ENCODE peak calls at places on chromosomes 6 and 20, in five cellular contexts. One of them, this sample, is unnamed.

GRCh38 chr6:118859517-118860064 is 34.4 kb upstream of the ASF1A start:
- DNase-seq in choroid plexus epithelial cell: no peak
- DNase-seq in left ventricle myocardium inferior: no peak
- DNase-seq in ascending aorta: no peak
- DNase-seq in mammary epithelial cell: no peak
- DNase-seq in this sample: no peak

GRCh38 chr6:36123270-36124139 is 6.8 kb upstream of the MAPK13 start:
- DNase-seq in left ventricle myocardium inferior: peak
- DNase-seq in ascending aorta: peak
- DNase-seq in mammary epithelial cell: peak
- DNase-seq in choroid plexus epithelial cell: peak
- DNase-seq in this sample: peak

GRCh38 chr6:46452312-46452917 is 38.8 kb downstream of the RCAN2 start:
- DNase-seq in ascending aorta: no peak
- DNase-seq in choroid plexus epithelial cell: no peak
- DNase-seq in left ventricle myocardium inferior: no peak
- DNase-seq in mammary epithelial cell: peak
- DNase-seq in this sample: no peak

GRCh38 chr20:64009811-64010387 is 26.1 kb upstream of the C20orf204 start:
- DNase-seq in ascending aorta: no peak
- DNase-seq in choroid plexus epithelial cell: no peak
- DNase-seq in mammary epithelial cell: no peak
- DNase-seq in left ventricle myocardium inferior: no peak
- DNase-seq in this sample: no peak

GRCh38 chr6:138219398-138219797 is 1.1 kb upstream of the PBOV1 start:
- DNase-seq in left ventricle myocardium inferior: no peak
- DNase-seq in ascending aorta: no peak
- DNase-seq in mammary epithelial cell: no peak
- DNase-seq in choroid plexus epithelial cell: no peak
- DNase-seq in this sample: no peak

GRCh38 chr20:62926229-62927127 is at the start of gene DIDO1:
- DNase-seq in mammary epithelial cell: peak
- DNase-seq in choroid plexus epithelial cell: peak
- DNase-seq in ascending aorta: peak
- DNase-seq in left ventricle myocardium inferior: peak
- DNase-seq in this sample: peak

GRCh38 chr6:48658910-48659309 is 547.9 kb upstream of the PTCHD4 start:
- DNase-seq in left ventricle myocardium inferior: no peak
- DNase-seq in mammary epithelial cell: no peak
- DNase-seq in ascending aorta: no peak
- DNase-seq in choroid plexus epithelial cell: no peak
- DNase-seq in this sample: no peak

GRCh38 chr6:45911691-45912090 is 104.0 kb downstream of the CLIC5 start:
- DNase-seq in left ventricle myocardium inferior: no peak
- DNase-seq in choroid plexus epithelial cell: no peak
- DNase-seq in ascending aorta: no peak
- DNase-seq in mammary epithelial cell: no peak
- DNase-seq in this sample: no peak

GRCh38 chr20:20184711-20185110 is 132.4 kb downstream of the CFAP61 start:
- DNase-seq in ascending aorta: no peak
- DNase-seq in mammary epithelial cell: no peak
- DNase-seq in choroid plexus epithelial cell: no peak
- DNase-seq in left ventricle myocardium inferior: no peak
- DNase-seq in this sample: no peak

DNA sequence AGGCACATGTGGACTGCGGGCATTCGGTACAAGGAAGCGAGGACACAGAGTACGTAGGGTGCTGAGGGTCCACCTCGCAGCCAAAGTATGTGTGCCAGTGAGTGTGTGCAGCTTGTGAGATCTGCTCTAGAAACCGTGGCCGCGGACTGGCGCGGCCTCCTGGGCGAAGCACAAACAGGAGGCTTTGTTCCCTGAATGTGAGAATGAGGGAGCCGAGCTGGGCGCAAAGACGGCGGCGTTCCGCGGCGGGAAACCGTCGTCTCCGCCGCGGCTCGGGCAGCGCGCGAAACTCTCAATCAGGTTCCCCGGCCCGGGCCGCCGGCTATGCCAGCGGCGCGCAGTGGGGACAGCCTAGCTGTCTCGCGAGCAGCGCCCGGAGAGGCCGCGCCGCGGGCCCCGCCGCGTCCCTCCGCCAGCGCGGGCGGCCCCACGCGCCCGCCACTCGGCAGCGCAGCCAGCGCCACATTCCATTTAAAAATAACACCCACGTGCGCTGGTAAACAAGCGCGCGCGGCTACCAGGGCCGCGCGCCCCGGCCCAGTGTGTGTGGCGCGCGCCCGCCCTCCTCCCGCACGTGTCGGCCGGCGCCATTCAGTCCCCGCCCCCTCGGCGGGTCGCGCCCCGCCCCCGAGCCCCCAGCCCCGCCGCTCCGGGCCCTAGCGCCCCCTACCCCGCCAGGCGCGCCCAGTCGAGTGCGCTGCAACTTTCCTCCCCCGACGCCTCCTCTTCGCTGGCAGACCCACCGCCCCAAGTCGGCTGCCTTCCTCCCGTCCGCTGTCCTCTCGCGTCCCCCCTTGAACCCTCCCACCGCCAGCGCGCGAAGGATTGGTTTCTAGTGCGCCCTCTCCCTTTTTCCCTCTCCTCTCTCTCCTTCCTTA is 3.0 kb upstream of the FOXO3 start:
- DNase-seq in mammary epithelial cell: peak
- DNase-seq in left ventricle myocardium inferior: peak
- DNase-seq in ascending aorta: peak
- DNase-seq in choroid plexus epithelial cell: peak
- DNase-seq in this sample: no peak
- TF ChIP-seq CTCF in mammary epithelial cell: no peak
- TF ChIP-seq CTCF in left ventricle myocardium inferior: no peak
- TF ChIP-seq CTCF in ascending aorta: no peak
- TF ChIP-seq CTCF in choroid plexus epithelial cell: no peak
- TF ChIP-seq CTCF in this sample: no peak

GRCh38 chr20:57593134-57593886 is 26.9 kb downstream of the ZBP1 start:
- DNase-seq in left ventricle myocardium inferior: no peak
- DNase-seq in mammary epithelial cell: no peak
- DNase-seq in choroid plexus epithelial cell: no peak
- DNase-seq in ascending aorta: no peak
- DNase-seq in this sample: no peak
- H3K4me3 ChIP-seq in left ventricle myocardium inferior: no peak
- H3K4me3 ChIP-seq in mammary epithelial cell: no peak
- H3K4me3 ChIP-seq in choroid plexus epithelial cell: no peak
- H3K4me3 ChIP-seq in ascending aorta: no peak
- H3K4me3 ChIP-seq in this sample: no peak

GRCh38 chr6:41071501-41071922 is 644 bp downstream of the OARD1 start:
- DNase-seq in ascending aorta: no peak
- DNase-seq in choroid plexus epithelial cell: no peak
- DNase-seq in mammary epithelial cell: no peak
- DNase-seq in left ventricle myocardium inferior: no peak
- DNase-seq in this sample: no peak
- TF ChIP-seq CTCF in ascending aorta: no peak
- TF ChIP-seq CTCF in choroid plexus epithelial cell: peak
- TF ChIP-seq CTCF in mammary epithelial cell: no peak
- TF ChIP-seq CTCF in left ventricle myocardium inferior: no peak
- TF ChIP-seq CTCF in this sample: no peak

GRCh38 chr6:166997348-166997747 is 1.8 kb upstream of the CEP43 start:
- DNase-seq in ascending aorta: no peak
- DNase-seq in choroid plexus epithelial cell: no peak
- DNase-seq in left ventricle myocardium inferior: no peak
- DNase-seq in mammary epithelial cell: no peak
- DNase-seq in this sample: no peak
- H3K4me3 ChIP-seq in ascending aorta: peak
- H3K4me3 ChIP-seq in choroid plexus epithelial cell: peak
- H3K4me3 ChIP-seq in left ventricle myocardium inferior: peak
- H3K4me3 ChIP-seq in mammary epithelial cell: no peak
- H3K4me3 ChIP-seq in this sample: peak

GRCh38 chr20:2093200-2093781 is 8.3 kb upstream of the STK35 start:
- DNase-seq in choroid plexus epithelial cell: no peak
- DNase-seq in left ventricle myocardium inferior: no peak
- DNase-seq in mammary epithelial cell: peak
- DNase-seq in ascending aorta: no peak
- DNase-seq in this sample: no peak
- TF ChIP-seq CTCF in choroid plexus epithelial cell: peak
- TF ChIP-seq CTCF in left ventricle myocardium inferior: peak
- TF ChIP-seq CTCF in mammary epithelial cell: peak
- TF ChIP-seq CTCF in ascending aorta: no peak
- TF ChIP-seq CTCF in this sample: peak

GRCh38 chr6:106026748-106027147 is 59.4 kb upstream of the PRDM1 start:
- DNase-seq in ascending aorta: no peak
- DNase-seq in mammary epithelial cell: peak
- DNase-seq in left ventricle myocardium inferior: no peak
- DNase-seq in choroid plexus epithelial cell: no peak
- DNase-seq in this sample: no peak

GRCh38 chr6:106025655-106026054 is 60.5 kb upstream of the PRDM1 start:
- DNase-seq in choroid plexus epithelial cell: no peak
- DNase-seq in left ventricle myocardium inferior: no peak
- DNase-seq in mammary epithelial cell: peak
- DNase-seq in ascending aorta: no peak
- DNase-seq in this sample: no peak

GRCh38 chr6:106027760-106028159 is 58.4 kb upstream of the PRDM1 start:
- DNase-seq in left ventricle myocardium inferior: no peak
- DNase-seq in mammary epithelial cell: no peak
- DNase-seq in ascending aorta: no peak
- DNase-seq in choroid plexus epithelial cell: peak
- DNase-seq in this sample: no peak

DNA sequence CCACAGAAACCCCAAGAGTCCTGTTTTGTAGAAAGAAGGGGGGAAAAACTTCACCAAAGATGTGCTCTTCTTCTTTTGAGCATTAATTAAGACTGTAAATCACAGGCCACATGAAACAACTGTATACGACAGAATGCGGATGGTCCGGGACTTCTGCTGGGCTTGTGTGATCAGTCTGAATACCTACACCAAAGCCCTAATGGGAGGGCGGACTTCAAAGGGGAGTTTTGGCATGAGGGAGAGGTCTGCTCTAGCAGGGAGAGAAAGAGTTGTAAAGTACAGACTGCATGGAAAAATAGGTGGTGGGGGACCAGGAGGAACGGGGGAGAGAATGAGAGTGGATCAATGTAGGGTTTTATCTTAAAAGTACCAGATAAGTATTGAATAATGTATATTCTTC is 58.8 kb upstream of the PRDM1 start:
- DNase-seq in left ventricle myocardium inferior: no peak
- DNase-seq in choroid plexus epithelial cell: no peak
- DNase-seq in ascending aorta: no peak
- DNase-seq in mammary epithelial cell: no peak
- DNase-seq in this sample: no peak
- H3K4me3 ChIP-seq in left ventricle myocardium inferior: no peak
- H3K4me3 ChIP-seq in choroid plexus epithelial cell: no peak
- H3K4me3 ChIP-seq in ascending aorta: no peak
- H3K4me3 ChIP-seq in mammary epithelial cell: no peak
- H3K4me3 ChIP-seq in this sample: no peak